ENCODE peak calls at places on chromosomes 1 and 21, in six cellular contexts. O, F, T, X, H and U are unnamed samples.

GRCh38 chr1:88983791-88984552 is 8.5 kb downstream of the KYAT3 start:
- DNase-seq in O (no peak), F (no peak), T (peak; percentile 46), X (no peak), H (no peak), U (no peak)

GRCh38 chr1:53409695-53410094 is 49.5 kb upstream of the DMRTB1 start:
- DNase-seq in O (no peak), F (no peak), T (no peak), X (no peak), H (no peak), U (no peak)

GRCh38 chr1:16981269-16981849 is 939 bp upstream of the MFAP2 start:
- DNase-seq in O (no peak), F (no peak), T (no peak), X (no peak), H (no peak), U (no peak)

GRCh38 chr1:107936498-107937481 is 28.2 kb downstream of the VAV3 start:
- DNase-seq in O (no peak), F (no peak), T (peak; percentile 20), X (peak; percentile 37), H (no peak), U (peak; percentile 18)

GRCh38 chr1:55138740-55139283 is 76.4 kb downstream of the USP24 start:
- DNase-seq in O (no peak), F (no peak), T (no peak), X (no peak), H (no peak), U (no peak)

GRCh38 chr21:44440241-44441040 is 14.9 kb upstream of the LRRC3 start:
- DNase-seq in O (peak; percentile 50), F (peak; percentile 37), T (no peak), X (no peak), H (no peak), U (no peak)

GRCh38 chr1:54421101-54421504 is 14.9 kb upstream of the SSBP3 start:
- DNase-seq in O (no peak), F (no peak), T (no peak), X (no peak), H (no peak), U (no peak)

GRCh38 chr21:46392921-46393320 is 65.8 kb upstream of the DIP2A start:
- DNase-seq in O (peak; percentile 65), F (peak; percentile 43), T (no peak), X (no peak), H (peak; percentile 87), U (peak; percentile 84)

GRCh38 chr1:19010503-19010902 is 54.0 kb upstream of the IFFO2 start:
- DNase-seq in O (no peak), F (no peak), T (no peak), X (no peak), H (no peak), U (no peak)

GRCh38 chr1:8217011-8217711 is 100.8 kb upstream of the SLC45A1 start:
- DNase-seq in O (peak; percentile 68), F (no peak), T (no peak), X (no peak), H (peak; percentile 62), U (peak; percentile 61)

GRCh38 chr1:164475834-164476233 is 83.2 kb upstream of the PBX1 start:
- DNase-seq in O (no peak), F (no peak), T (no peak), X (no peak), H (no peak), U (no peak)

GRCh38 chr1:31902509-31902857 is 35.7 kb downstream of the PTP4A2 start:
- DNase-seq in O (no peak), F (no peak), T (no peak), X (no peak), H (no peak), U (no peak)

GRCh38 chr1:31906557-31906956 is 31.6 kb downstream of the PTP4A2 start:
- DNase-seq in O (no peak), F (no peak), T (no peak), X (no peak), H (no peak), U (no peak)

GRCh38 chr1:31905093-31905509 is 33.1 kb downstream of the PTP4A2 start:
- DNase-seq in O (no peak), F (no peak), T (no peak), X (no peak), H (no peak), U (no peak)

GRCh38 chr1:31904339-31905092 is 33.7 kb downstream of the PTP4A2 start:
- DNase-seq in O (peak; percentile 81), F (no peak), T (no peak), X (peak; percentile 52), H (no peak), U (no peak)

GRCh38 chr1:31905681-31906080 is 32.5 kb downstream of the PTP4A2 start:
- DNase-seq in O (no peak), F (no peak), T (no peak), X (no peak), H (no peak), U (no peak)
- H3K4me1 ChIP-seq in O (no peaks in the 10 kb centered on the region), F (no peaks in the 10 kb centered on the region), T (no peaks in the 10 kb centered on the region), X (no peaks in the 10 kb centered on the region), H (no peaks in the 10 kb centered on the region), U (no peaks in the 10 kb centered on the region)

GRCh38 chr1:42765271-42765670 is 1.6 kb downstream of the P3H1 start:
- DNase-seq in O (no peak), F (no peak), T (no peak), X (no peak), H (no peak), U (no peak)
- H3K4me1 ChIP-seq in O (peaks cover 4% of the 10 kb centered on the region), F (peaks cover 16% of the 10 kb centered on the region), T (peaks cover 31% of the 10 kb centered on the region), X (peaks cover 30% of the 10 kb centered on the region), H (peaks cover 8% of the 10 kb centered on the region), U (peaks cover 6% of the 10 kb centered on the region)

GRCh38 chr1:56525463-56526155 is 53.8 kb downstream of the PLPP3 start:
- DNase-seq in O (peak; percentile 73), F (peak; percentile 54), T (no peak), X (peak; percentile 41), H (no peak), U (no peak)
- H3K4me1 ChIP-seq in O (peaks cover 13% of the 10 kb centered on the region), F (peaks cover 31% of the 10 kb centered on the region), T (no peaks in the 10 kb centered on the region), X (peaks cover 40% of the 10 kb centered on the region), H (peaks cover 35% of the 10 kb centered on the region), U (peaks cover 10% of the 10 kb centered on the region)

DNA sequence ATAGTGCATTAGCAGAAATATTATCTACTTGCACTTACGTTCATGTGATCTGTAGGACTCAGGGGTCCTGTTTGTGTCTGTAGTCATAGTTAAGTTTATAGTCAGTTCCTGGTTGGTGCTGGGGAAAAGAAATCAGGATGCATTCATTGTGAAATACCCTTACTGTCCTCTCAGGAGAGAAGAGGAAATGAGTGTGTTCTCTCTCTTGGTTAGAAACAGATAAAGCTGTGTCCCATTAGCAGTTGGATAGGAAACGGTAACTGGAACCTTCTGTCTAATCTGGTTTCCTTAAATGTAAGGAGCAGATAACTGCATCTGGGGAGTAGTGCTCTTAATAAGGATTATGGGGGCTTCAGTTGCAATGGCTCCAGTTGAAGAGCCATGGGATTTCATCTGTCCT is 8.9 kb downstream of the SDCCAG8 start:
- DNase-seq in O (no peak), F (no peak), T (no peak), X (no peak), H (no peak), U (no peak)
- H3K4me1 ChIP-seq in O (peaks cover 9% of the 10 kb centered on the region), F (no peaks in the 10 kb centered on the region), T (no peaks in the 10 kb centered on the region), X (peaks cover 9% of the 10 kb centered on the region), H (peaks cover 4% of the 10 kb centered on the region), U (no peaks in the 10 kb centered on the region)